ENCODE peak calls at places on chromosomes 5 and 9, in eight cellular contexts. K, S, T, U, L, C, X and R are unnamed samples.

GRCh38 chr5:1013948-1014301 is 5.3 kb downstream of the NKD2 start:
- DNase-seq in K (no peak), U (no peak), X (no peak), S (no peak), T (peak; percentile 26), L (no peak), C (no peak), R (no peak)

GRCh38 chr5:148740966-148741742 is 85.3 kb upstream of the ADRB2 start:
- DNase-seq in X (peak; percentile 52), U (no peak), K (no peak), S (peak; percentile 79), L (no peak), T (peak; percentile 63), C (no peak), R (peak; percentile 43)

GRCh38 chr5:64625678-64626077 is 64.6 kb upstream of the SHISAL2B start:
- DNase-seq in K (no peak), U (no peak), C (no peak), T (no peak), L (no peak), S (peak; percentile 38), X (peak; percentile 15), R (no peak)

GRCh38 chr5:6161257-6161656 is 217.1 kb downstream of the MED10 start:
- DNase-seq in C (no peak), L (no peak), X (no peak), S (no peak), T (no peak), K (no peak), U (no peak), R (no peak)

GRCh38 chr5:81014348-81014747 is 54.2 kb downstream of the RASGRF2 start:
- DNase-seq in C (no peak), S (peak; percentile 18), X (no peak), U (no peak), T (no peak), K (no peak), L (no peak), R (no peak)

GRCh38 chr5:80068237-80068636 is 33.1 kb downstream of the THBS4 start:
- DNase-seq in L (no peak), K (no peak), S (no peak), C (no peak), U (no peak), X (no peak), T (no peak), R (no peak)

GRCh38 chr5:125228358-125228757 is 481.9 kb upstream of the ZNF608 start:
- DNase-seq in C (no peak), K (no peak), L (no peak), T (no peak), X (no peak), S (no peak), U (no peak), R (no peak)

GRCh38 chr9:98129451-98129881 is 10.4 kb upstream of the TRIM14 start:
- DNase-seq in C (peak; percentile 67), X (peak; percentile 20), L (no peak), S (no peak), U (no peak), K (no peak), T (peak; percentile 60), R (no peak)

GRCh38 chr5:135287551-135287950 is 111.5 kb downstream of the MACROH2A1 start:
- DNase-seq in X (no peak), T (no peak), S (no peak), L (no peak), K (no peak), U (no peak), C (no peak), R (no peak)

GRCh38 chr5:61631438-61631941 is 299.4 kb downstream of the ZSWIM6 start:
- DNase-seq in L (peak; percentile 29), U (no peak), T (peak; percentile 89), S (peak; percentile 53), X (peak; percentile 4), C (no peak), K (no peak), R (no peak)

GRCh38 chr9:134167530-134167931 is 3.2 kb upstream of the RNU6ATAC start:
- DNase-seq in T (no peak), U (no peak), X (no peak), K (no peak), S (peak; percentile 54), C (no peak), L (no peak), R (no peak)

GRCh38 chr9:37295796-37296195 is 126.7 kb upstream of the GRHPR start:
- DNase-seq in S (no peak), T (no peak), K (no peak), X (no peak), C (no peak), L (no peak), U (no peak), R (no peak)

GRCh38 chr9:127707766-127708165 is 978 bp downstream of the CFAP157 start:
- DNase-seq in C (no peak), L (no peak), K (no peak), U (no peak), X (no peak), S (no peak), T (no peak), R (no peak)

GRCh38 chr9:36064448-36065037 is 27.8 kb downstream of the RECK start:
- DNase-seq in X (peak; percentile 33), L (no peak), T (no peak), K (no peak), C (no peak), S (peak; percentile 38), U (no peak), R (no peak)

GRCh38 chr9:93061260-93061751 is 2.8 kb downstream of the SUSD3 start:
- DNase-seq in U (no peak), K (no peak), S (no peak), L (peak; percentile 45), T (no peak), C (no peak), X (no peak), R (no peak)

GRCh38 chr9:93064392-93065124 is 6.1 kb downstream of the SUSD3 start:
- DNase-seq in C (peak; percentile 64), K (no peak), L (no peak), T (no peak), X (no peak), S (peak; percentile 14), U (no peak), R (no peak)

GRCh38 chr9:93061791-93062299 is 3.3 kb downstream of the SUSD3 start:
- DNase-seq in T (no peak), X (no peak), S (no peak), U (no peak), C (no peak), K (no peak), L (peak; percentile 56), R (no peak)

GRCh38 chr9:93060746-93061259 is 2.3 kb downstream of the SUSD3 start:
- DNase-seq in K (no peak), T (no peak), U (no peak), X (no peak), L (peak; percentile 58), S (no peak), C (no peak), R (no peak)

GRCh38 chr9:93062364-93062763 is 3.9 kb downstream of the SUSD3 start:
- DNase-seq in L (no peak), X (no peak), U (no peak), S (no peak), C (no peak), T (no peak), K (no peak), R (no peak)
- TF ChIP-seq CTCF in L (no peak), X (no peak), U (no peak), S (no peak), C (no peak), T (no peak), K (no peak), R (no peak)

GRCh38 chr9:87567988-87568800 is 70.5 kb downstream of the DAPK1 start:
- DNase-seq in C (no peak), U (no peak), T (no peak), L (no peak), S (no peak), K (no peak), X (no peak), R (no peak)

GRCh38 chr9:87567047-87567446 is 69.4 kb downstream of the DAPK1 start:
- DNase-seq in X (no peak), U (peak; percentile 56), S (no peak), L (no peak), T (no peak), C (no peak), K (no peak), R (no peak)

GRCh38 chr9:87570000-87570834 is 72.5 kb downstream of the DAPK1 start:
- DNase-seq in K (no peak), L (no peak), U (no peak), S (no peak), T (no peak), C (no peak), X (no peak), R (no peak)

GRCh38 chr9:87569008-87569908 is 71.6 kb downstream of the DAPK1 start:
- DNase-seq in K (no peak), C (no peak), X (peak; percentile 15), S (peak; percentile 34), T (no peak), U (peak; percentile 89), L (peak; percentile 51), R (no peak)

DNA sequence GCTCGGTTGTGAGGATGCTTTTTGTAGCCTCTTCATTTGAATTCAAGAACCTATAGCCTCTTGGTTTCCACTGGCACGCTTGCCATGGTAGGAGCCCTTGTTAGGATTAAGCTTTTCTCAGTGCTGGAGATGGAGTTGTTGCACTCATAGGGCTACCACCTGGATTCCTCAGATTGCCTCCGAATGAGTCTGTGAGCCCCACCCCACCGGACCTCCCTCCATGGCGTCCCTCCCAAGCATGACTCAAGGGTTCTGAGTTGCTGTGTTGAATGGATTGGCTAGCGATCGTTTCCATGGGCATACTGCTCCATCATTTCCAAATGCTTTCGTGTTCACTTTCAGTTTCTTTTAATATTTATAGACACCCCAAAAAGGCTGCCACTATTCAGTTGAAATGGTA is 69.9 kb downstream of the DAPK1 start:
- DNase-seq in C (no peak), X (no peak), K (no peak), T (no peak), U (no peak), L (no peak), S (peak; percentile 81), R (no peak)
- TF ChIP-seq CTCF in C (no peak), X (no peak), K (no peak), T (no peak), U (no peak), L (no peak), S (no peak), R (no peak)

GRCh38 chr5:133247881-133248642 is 196.2 kb downstream of the HSPA4 start:
- DNase-seq in S (peak; percentile 36), U (peak; percentile 68), C (no peak), X (peak; percentile 15), L (no peak), K (peak; percentile 78), T (no peak), R (no peak)
- TF ChIP-seq CTCF in S (peak; percentile 49), U (peak; percentile 75), C (peak; percentile 23), X (peak; percentile 72), L (no peak), K (peak; percentile 45), T (no peak), R (peak; percentile 42)

DNA sequence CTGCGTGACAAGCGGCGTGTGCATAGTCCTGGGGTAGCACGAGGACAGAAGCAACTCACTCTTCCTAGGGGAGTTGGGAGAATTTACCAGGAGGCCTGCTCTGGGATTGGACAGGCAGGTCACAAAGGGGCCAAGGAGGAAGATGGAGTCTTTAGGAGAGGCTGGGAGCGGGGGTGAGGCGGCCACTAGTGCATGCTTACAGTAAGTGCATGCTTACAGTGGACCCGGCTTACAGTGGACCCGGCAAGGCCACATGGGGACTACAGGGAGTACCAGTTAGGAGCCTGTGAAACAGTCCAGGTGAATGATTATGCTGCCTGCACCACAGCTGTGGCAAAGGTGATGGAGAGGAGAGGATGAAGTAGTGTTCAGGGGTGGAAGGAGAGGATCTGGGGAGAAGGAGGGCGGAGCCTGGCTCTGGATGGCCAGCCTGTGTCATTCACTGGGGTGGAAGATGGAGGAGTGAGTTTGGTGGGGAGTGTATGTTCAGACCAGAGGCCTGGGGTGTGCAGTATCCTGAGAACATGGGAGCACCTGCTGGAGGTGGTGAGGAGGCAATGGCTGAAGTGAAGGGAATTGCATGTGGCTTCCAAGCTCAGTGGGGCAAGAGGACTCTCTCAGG is 78.7 kb downstream of the CRB2 start:
- DNase-seq in U (no peak), S (no peak), X (peak; percentile 9), L (no peak), T (peak; percentile 29), C (no peak), K (peak; percentile 38), R (no peak)
- TF ChIP-seq CTCF in U (peak; percentile 18), S (peak; percentile 13), X (peak; percentile 46), L (no peak), T (no peak), C (no peak), K (no peak), R (no peak)